ENCODE peak calls at places on chromosomes 1 and 21, in ten cellular contexts. K is T-helper 1 cell; Y is activated CD8-positive, alpha-beta T cell treated with anti-CD3 and anti-CD28 coated beads for 36 hours; I is RWPE1; Q is NCI-H510A; Z is left cardiac atrium; D is NCI-H1417 treated with DMSO at 0.1 percent for 48 hours; F is retina; P is epithelial cell of proximal tubule; O is activated CD8-positive, alpha-beta memory T cell treated with anti-CD3 and anti-CD28 coated beads, Interleukin-2, amount 50 U/mL, for 48 hours. C is an unnamed sample.

GRCh38 chr1:109996476-109996875 is 11.9 kb downstream of the AHCYL1 start:
- DNase-seq in O (no peak), K (no peak), P (no peak), Y (no peak), Q (no peak), D (no peak), F (no peak), Z (no peak), I (no peak), C (no peak)

GRCh38 chr1:247212012-247212411 is 40.2 kb upstream of the ZNF124 start:
- DNase-seq in K (no peak), O (no peak), I (no peak), Z (no peak), D (no peak), P (peak), Q (no peak), F (no peak), Y (no peak), C (peak)

GRCh38 chr1:36572906-36573305 is 90.2 kb upstream of the CSF3R start:
- DNase-seq in I (no peak), F (no peak), K (no peak), Y (no peak), Z (no peak), O (no peak), Q (no peak), P (no peak), D (no peak), C (no peak)

GRCh38 chr1:6006882-6007281 is 14.7 kb upstream of the NPHP4 start:
- DNase-seq in P (no peak), F (no peak), O (no peak), Z (peak), K (no peak), I (no peak), D (no peak), Q (no peak), Y (no peak), C (no peak)

GRCh38 chr21:26332873-26333272 is 162.3 kb upstream of the APP start:
- DNase-seq in P (no peak), K (no peak), I (no peak), Y (no peak), Z (no peak), Q (no peak), F (no peak), O (no peak), D (no peak), C (no peak)

GRCh38 chr1:60564856-60565445 is 491.4 kb upstream of the C1orf87 start:
- DNase-seq in K (no peak), Q (no peak), F (peak), Y (no peak), Z (no peak), I (no peak), P (no peak), D (no peak), O (no peak), C (no peak)

GRCh38 chr1:16162163-16162822 is 6.4 kb upstream of the EPHA2 start:
- DNase-seq in K (peak), D (no peak), Y (peak), I (no peak), O (peak), F (peak), P (no peak), Q (no peak), Z (no peak), C (no peak)

GRCh38 chr1:15742339-15742801 is at the start of gene TMEM82:
- DNase-seq in K (no peak), F (no peak), Y (no peak), I (no peak), Z (peak), O (no peak), Q (no peak), D (no peak), P (no peak), C (no peak)

GRCh38 chr1:161511018-161511755 is 5.9 kb downstream of the FCGR2A start:
- DNase-seq in Y (no peak), I (no peak), Z (no peak), K (no peak), P (no peak), F (no peak), Q (no peak), D (no peak), O (no peak), C (no peak)

GRCh38 chr1:47587891-47588582 is 150.2 kb downstream of the FOXD2 start:
- DNase-seq in K (no peak), Q (no peak), Y (no peak), O (no peak), F (no peak), D (no peak), Z (no peak), P (peak), I (no peak), C (no peak)

GRCh38 chr1:50977575-50978143 is 7.6 kb downstream of the CDKN2C start:
- DNase-seq in O (no peak), F (peak), Y (peak), Z (peak), Q (no peak), I (peak), K (no peak), P (no peak), D (no peak), C (no peak)

GRCh38 chr1:11397151-11397902 is 81.6 kb upstream of the DISP3 start:
- DNase-seq in P (no peak), F (peak), Y (no peak), O (no peak), Q (no peak), D (no peak), I (no peak), K (no peak), Z (no peak), C (no peak)

GRCh38 chr1:80536464-80536863 is 1264.3 kb upstream of the ADGRL2 start:
- DNase-seq in I (no peak), Z (no peak), P (no peak), F (peak), Q (no peak), O (no peak), D (no peak), Y (no peak), K (no peak), C (no peak)

GRCh38 chr1:102262994-102263393 is 266.3 kb upstream of the OLFM3 start:
- DNase-seq in F (no peak), O (no peak), P (no peak), I (no peak), Q (no peak), Y (no peak), D (no peak), Z (no peak), K (no peak), C (peak)

GRCh38 chr1:94215955-94216354 is 21.4 kb downstream of the ARHGAP29 start:
- DNase-seq in P (no peak), Z (no peak), Q (no peak), I (no peak), K (no peak), D (no peak), O (no peak), F (no peak), Y (no peak), C (no peak)

GRCh38 chr21:29487154-29487553 is 188.4 kb downstream of the BACH1 start:
- DNase-seq in Y (no peak), D (no peak), P (no peak), Q (no peak), Z (no peak), O (no peak), K (no peak), I (no peak), F (peak), C (no peak)

GRCh38 chr1:56666112-56666608 is 21.0 kb downstream of the PRKAA2 start:
- DNase-seq in Q (peak), Y (no peak), P (no peak), I (no peak), O (no peak), D (no peak), F (no peak), Z (no peak), K (no peak), C (no peak)

GRCh38 chr1:174068000-174068399 is 45.8 kb upstream of the RC3H1 start:
- DNase-seq in Q (no peak), Z (no peak), F (no peak), P (no peak), O (no peak), I (no peak), D (no peak), Y (no peak), K (no peak), C (peak)